ENCODE peak calls at places on chromosomes 11 and 22, in five cellular contexts. D, Z, R, H and O are unnamed samples.
A peak's percentile ranks its signal among the peaks of the same experiment; 100 is the strongest.

GRCh38 chr11:94125408-94126120 is 3.1 kb upstream of the PANX1 start:
- DNase-seq in D (no peak), Z (no peak), R (no peak), H (no peak), O (no peak)

GRCh38 chr22:50569896-50570535 is 7.3 kb upstream of the SYCE3 start:
- DNase-seq in D (no peak), Z (no peak), R (no peak), H (no peak), O (no peak)

GRCh38 chr11:111882202-111882601 is 2.9 kb downstream of the CFAP68 start:
- DNase-seq in D (no peak), Z (no peak), R (no peak), H (no peak), O (no peak)

GRCh38 chr22:33952776-33953175 is 32.5 kb upstream of the LARGE1 start:
- DNase-seq in D (no peak), Z (no peak), R (no peak), H (no peak), O (no peak)

GRCh38 chr11:60155928-60156327 is 27.0 kb downstream of the MS4A6A start:
- DNase-seq in D (no peak), Z (no peak), R (no peak), H (no peak), O (no peak)

GRCh38 chr11:7196396-7197146 is 55.1 kb upstream of the SYT9 start:
- DNase-seq in D (no peak), Z (no peak), R (no peak), H (peak; percentile 3), O (no peak)

GRCh38 chr22:34236527-34236926 is 316.3 kb upstream of the LARGE1 start:
- DNase-seq in D (no peak), Z (no peak), R (no peak), H (no peak), O (no peak)

GRCh38 chr11:26011474-26011873 is 320.5 kb upstream of the ANO3 start:
- DNase-seq in D (no peak), Z (no peak), R (no peak), H (no peak), O (no peak)

GRCh38 chr11:34825315-34825669 is 90.9 kb downstream of the APIP start:
- DNase-seq in D (no peak), Z (no peak), R (no peak), H (no peak), O (no peak)

GRCh38 chr22:37295213-37295886 is 13.0 kb downstream of the CYTH4 start:
- DNase-seq in D (no peak), Z (no peak), R (no peak), H (no peak), O (no peak)

GRCh38 chr11:77761481-77761880 is 59.0 kb downstream of the RSF1 start:
- DNase-seq in D (no peak), Z (no peak), R (no peak), H (no peak), O (no peak)

GRCh38 chr22:30647536-30647935 is 12.0 kb downstream of the SLC35E4 start:
- DNase-seq in D (no peak), Z (no peak), R (no peak), H (no peak), O (no peak)

GRCh38 chr11:95584180-95584579 is 205.4 kb downstream of the FAM76B start:
- DNase-seq in D (no peak), Z (no peak), R (no peak), H (no peak), O (no peak)

GRCh38 chr11:45805305-45806071 is 539 bp downstream of the SLC35C1 start:
- DNase-seq in D (peak; percentile 26), Z (peak; percentile 38), R (peak; percentile 44), H (no peak), O (no peak)

GRCh38 chr11:133443361-133443760 is 88.9 kb downstream of the OPCML start:
- DNase-seq in D (no peak), Z (no peak), R (no peak), H (no peak), O (no peak)

DNA sequence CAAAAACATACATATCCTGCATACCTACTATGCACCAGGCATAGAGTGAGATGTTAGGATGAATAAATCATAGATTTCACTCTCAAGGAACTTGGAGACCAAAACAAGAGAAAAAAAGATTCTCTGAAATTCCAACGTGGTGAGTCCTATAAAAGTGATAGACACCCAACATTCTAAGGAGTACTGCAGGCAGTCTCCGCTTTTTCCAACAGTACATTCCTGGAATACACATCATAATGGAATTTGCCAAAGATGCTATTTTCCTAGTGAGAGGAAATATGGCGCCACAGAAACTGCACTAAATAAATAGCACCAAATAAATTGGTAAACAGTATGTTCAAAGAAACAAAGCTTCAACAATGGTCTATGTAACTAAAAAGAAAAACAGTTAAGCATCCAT is 6.0 kb downstream of the TMEM123 start:
- DNase-seq in D (no peak), Z (no peak), R (no peak), H (no peak), O (no peak)
- TF ChIP-seq FOXM1 in D (no peak), Z (no peak), R (no peak), H (no peak), O (no peak)

GRCh38 chr11:119318240-119319135 is 1.6 kb upstream of the MCAM start:
- DNase-seq in D (no peak), Z (peak; percentile 49), R (peak; percentile 52), H (peak; percentile 47), O (peak; percentile 70)
- TF ChIP-seq FOXM1 in D (no peak), Z (no peak), R (no peak), H (no peak), O (no peak)

GRCh38 chr11:11435673-11436072 is 82.6 kb upstream of the CSNK2A3 start:
- DNase-seq in D (no peak), Z (no peak), R (no peak), H (no peak), O (no peak)

GRCh38 chr11:11428714-11429113 is 75.7 kb upstream of the CSNK2A3 start:
- DNase-seq in D (no peak), Z (no peak), R (no peak), H (no peak), O (no peak)

GRCh38 chr11:11430431-11430830 is 77.4 kb upstream of the CSNK2A3 start:
- DNase-seq in D (no peak), Z (no peak), R (no peak), H (no peak), O (no peak)

GRCh38 chr11:11436715-11437313 is 83.8 kb upstream of the CSNK2A3 start:
- DNase-seq in D (no peak), Z (no peak), R (no peak), H (no peak), O (no peak)

GRCh38 chr11:11432621-11433319 is 79.7 kb upstream of the CSNK2A3 start:
- DNase-seq in D (no peak), Z (no peak), R (no peak), H (no peak), O (no peak)
- TF ChIP-seq FOXM1 in D (no peak), Z (no peak), R (no peak), H (no peak), O (no peak)

DNA sequence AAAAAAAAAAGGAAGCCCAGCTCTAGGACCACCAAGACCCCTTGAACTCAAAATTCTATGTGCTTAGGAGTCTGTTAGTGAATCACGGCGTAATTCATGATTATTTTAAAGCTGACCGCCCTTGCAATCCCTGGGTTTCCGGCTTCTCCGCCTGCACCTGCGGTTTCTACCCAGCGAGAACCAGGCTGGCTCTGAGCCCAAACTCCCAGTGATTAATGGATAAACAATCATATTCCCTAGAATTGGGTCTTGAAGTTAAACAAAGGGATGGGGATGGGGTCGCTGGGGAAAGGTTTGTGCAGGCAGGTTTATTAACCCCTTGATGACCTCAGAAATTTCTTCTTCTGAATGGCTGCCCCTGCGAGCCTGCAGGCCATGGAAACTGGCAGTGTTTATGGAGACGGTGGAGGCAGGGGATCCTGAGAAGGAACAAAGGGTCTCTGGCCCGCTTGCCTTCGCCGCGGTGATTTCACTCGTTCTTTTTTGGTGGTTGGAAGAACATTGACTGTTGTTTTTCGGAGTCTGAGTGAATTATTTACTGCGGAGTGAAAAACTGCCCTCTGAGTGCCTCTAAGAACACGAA is 1000.4 kb downstream of the BRD1 start:
- DNase-seq in D (no peak), Z (no peak), R (no peak), H (no peak), O (no peak)
- TF ChIP-seq FOXM1 in D (no peak), Z (no peak), R (no peak), H (no peak), O (no peak)

DNA sequence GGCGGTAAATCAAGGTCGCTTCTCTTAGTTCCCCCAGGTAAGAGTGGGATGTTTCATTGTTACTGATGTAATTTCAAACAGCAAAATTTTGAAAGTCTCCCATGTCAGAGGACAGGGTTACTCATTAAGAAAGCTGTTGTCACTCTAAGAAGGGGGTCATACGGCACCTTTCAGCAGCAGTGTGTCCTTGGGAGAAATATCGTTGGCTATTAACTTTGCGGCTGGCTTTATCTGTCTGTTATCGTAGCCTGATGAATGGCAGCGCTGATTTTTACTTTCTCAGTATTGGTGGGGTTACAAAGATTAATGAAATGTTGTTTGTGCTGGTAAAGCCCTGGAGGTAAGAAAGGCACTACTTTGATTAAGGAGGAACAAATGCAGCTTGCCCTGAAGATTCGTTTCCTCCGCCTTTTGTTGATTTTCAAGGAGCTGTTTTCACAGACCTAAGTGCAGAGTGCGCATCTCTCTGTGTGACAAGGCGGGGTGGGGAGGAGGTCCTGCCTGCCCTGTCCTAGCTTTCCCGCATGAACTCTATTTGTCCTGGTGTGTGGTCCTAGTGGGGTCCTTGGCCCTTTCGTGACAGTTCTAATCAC is 27.6 kb upstream of the FBXO3 start:
- DNase-seq in D (peak; percentile 33), Z (no peak), R (no peak), H (peak; percentile 42), O (peak; percentile 5)
- TF ChIP-seq FOXM1 in D (no peak), Z (no peak), R (no peak), H (no peak), O (no peak)

DNA sequence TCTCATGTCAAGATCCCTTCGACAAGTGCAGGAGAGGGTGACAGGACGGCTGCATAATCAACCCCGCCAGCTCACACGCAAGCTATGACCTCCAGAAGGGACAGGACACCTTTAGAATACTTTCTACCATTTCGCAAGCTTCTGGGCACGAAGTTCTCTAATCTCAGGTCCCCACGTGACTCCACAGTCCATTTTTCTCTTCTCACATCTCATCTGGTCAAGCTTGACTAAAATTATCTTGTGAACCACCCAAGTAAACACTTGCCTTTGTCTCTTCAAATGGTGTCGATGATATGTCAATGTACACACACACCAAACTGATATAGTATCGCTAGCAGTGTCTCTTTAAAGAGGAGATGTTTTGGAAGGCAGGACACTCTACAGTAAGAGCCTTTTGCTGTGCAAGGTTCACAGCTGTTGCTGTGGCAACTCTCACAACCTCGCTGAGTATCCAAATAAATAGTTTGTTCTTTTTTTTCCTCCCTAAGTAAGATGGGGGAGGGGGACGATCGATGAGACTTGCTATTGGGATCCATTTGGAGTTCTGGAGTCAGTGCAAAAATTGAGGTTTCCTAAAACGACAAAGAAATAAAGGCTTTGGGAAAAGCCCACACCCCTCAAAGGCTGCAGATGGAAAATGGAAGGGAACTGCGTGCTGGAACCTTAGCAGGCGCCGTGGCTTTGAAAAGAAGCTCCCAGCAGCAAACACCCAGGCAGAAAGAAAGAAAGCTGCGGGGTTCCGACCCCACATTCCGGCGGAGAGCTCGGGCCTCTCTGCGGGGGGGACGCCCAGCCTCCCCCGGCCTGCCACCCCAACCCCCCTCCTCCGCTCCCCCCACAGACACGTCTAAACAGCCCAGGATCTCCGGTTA is 215.4 kb upstream of the UBASH3B start:
- DNase-seq in D (no peak), Z (no peak), R (peak; percentile 83), H (peak; percentile 48), O (no peak)
- TF ChIP-seq FOXM1 in D (no peak), Z (no peak), R (no peak), H (no peak), O (no peak)

DNA sequence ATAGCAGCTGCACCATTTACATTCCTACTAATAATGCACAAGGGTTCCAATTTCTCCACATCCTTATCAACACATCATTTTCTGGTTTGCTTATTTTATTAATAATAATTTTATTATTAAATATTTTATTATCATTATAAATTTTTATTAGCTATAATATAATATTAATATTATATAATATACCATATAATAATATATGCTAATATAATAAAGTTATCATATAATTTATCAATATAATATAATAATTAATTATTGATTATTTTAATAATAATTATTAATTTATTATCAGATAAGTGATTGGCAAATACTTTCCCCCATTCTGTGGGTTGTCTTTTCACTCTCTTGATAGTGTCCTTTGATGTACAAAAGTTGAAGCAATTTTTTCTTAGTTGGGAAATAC is 27.7 kb downstream of the OR2AT4 start:
- DNase-seq in D (no peak), Z (no peak), R (no peak), H (no peak), O (no peak)
- TF ChIP-seq FOXM1 in D (no peak), Z (no peak), R (no peak), H (no peak), O (no peak)